ENCODE peak calls at places on chromosomes 2 and 18, in seven cellular contexts. K is astrocyte of the spinal cord, B is GM10248, F is GM12865, X is transverse colon, G is neural crest cell, R is brain microvascular endothelial cell. H is an unnamed sample.

GRCh38 chr2:236988690-236989639 is 96.7 kb upstream of the COPS8 start:
- DNase-seq in R (no peak), G (peak; percentile 12), K (no peak), F (no peak), B (no peak), X (peak; percentile 43), H (no peak)

GRCh38 chr2:171409436-171409971 is 24.3 kb downstream of the METTL8 start:
- DNase-seq in K (peak; percentile 40), F (no peak), G (no peak), X (no peak), B (no peak), R (no peak), H (no peak)

GRCh38 chr18:47191956-47192355 is 15.8 kb upstream of the IER3IP1 start:
- DNase-seq in F (no peak), X (no peak), R (peak; percentile 52), G (no peak), K (no peak), B (no peak), H (peak; percentile 39)

GRCh38 chr18:77223653-77224052 is 26.0 kb upstream of the GALR1 start:
- DNase-seq in K (peak; percentile 54), G (no peak), B (no peak), R (no peak), X (no peak), F (no peak), H (no peak)

GRCh38 chr2:118846667-118847446 is 591 bp downstream of the EN1 start:
- DNase-seq in F (no peak), K (no peak), G (no peak), R (no peak), B (no peak), X (no peak), H (no peak)

GRCh38 chr18:23857756-23858155 is 156.8 kb upstream of the TTC39C start:
- DNase-seq in B (no peak), R (peak; percentile 67), G (no peak), K (peak; percentile 29), X (no peak), F (no peak), H (peak; percentile 36)

GRCh38 chr18:49072940-49073339 is 122.2 kb upstream of the SMAD7 start:
- DNase-seq in K (no peak), G (no peak), R (no peak), X (no peak), F (no peak), B (no peak), H (no peak)

GRCh38 chr2:99404800-99405669 is 67.8 kb downstream of the EIF5B start:
- DNase-seq in X (no peak), K (no peak), B (no peak), G (no peak), F (no peak), R (no peak), H (no peak)

GRCh38 chr2:236871500-236872001 is 214.1 kb upstream of the COPS8 start:
- DNase-seq in K (peak; percentile 87), F (no peak), B (no peak), R (peak; percentile 87), X (peak; percentile 52), G (no peak), H (peak; percentile 96)

GRCh38 chr2:240432820-240433801 is 2.4 kb upstream of the GPC1 start:
- DNase-seq in R (no peak), F (no peak), X (peak; percentile 8), K (no peak), B (no peak), G (no peak), H (no peak)

GRCh38 chr2:230636684-230637271 is 75.9 kb upstream of the CAB39 start:
- DNase-seq in B (no peak), G (no peak), X (no peak), R (no peak), F (peak; percentile 50), K (no peak), H (no peak)

GRCh38 chr2:59540864-59541263 is 1012.6 kb downstream of the BCL11A start:
- DNase-seq in X (no peak), F (no peak), K (no peak), R (no peak), G (no peak), B (no peak), H (no peak)

GRCh38 chr18:28469946-28470345 is 293.0 kb upstream of the CDH2 start:
- DNase-seq in G (no peak), R (no peak), B (no peak), X (no peak), F (peak; percentile 26), K (no peak), H (no peak)

GRCh38 chr2:74886811-74887210 is 52.9 kb downstream of the HK2 start:
- DNase-seq in K (no peak), F (peak; percentile 20), G (no peak), R (no peak), X (no peak), B (no peak), H (peak; percentile 12)
- TF ChIP-seq CTCF in K (peak; percentile 11), F (no peak), G (no peak), R (peak; percentile 12), X (no peak), B (no peak), H (peak; percentile 41)

GRCh38 chr18:22694954-22695353 is 238.2 kb upstream of the RBBP8 start:
- DNase-seq in X (no peak), B (no peak), F (no peak), K (peak; percentile 96), R (peak; percentile 97), G (no peak), H (peak; percentile 95)
- TF ChIP-seq CTCF in X (no peak), B (no peak), F (no peak), K (no peak), R (no peak), G (no peak), H (no peak)

DNA sequence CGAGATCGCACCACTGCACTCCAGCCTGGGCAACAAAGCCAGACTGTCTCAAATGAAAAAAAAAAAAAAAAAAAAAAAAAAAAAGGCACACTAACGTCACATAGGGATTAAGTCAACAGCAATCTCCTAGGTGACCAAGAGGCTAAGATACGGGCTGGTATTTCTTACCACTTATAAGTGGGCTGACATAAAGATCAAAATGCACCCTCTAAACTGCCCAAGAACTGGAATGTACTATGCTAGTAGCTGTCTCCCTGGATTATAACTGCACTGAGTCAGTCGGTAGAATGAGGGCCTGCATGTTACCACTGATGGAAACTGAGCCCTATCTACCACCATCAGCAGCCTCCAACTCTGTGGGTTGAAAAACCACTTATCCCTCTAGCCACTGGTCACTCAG is 80.6 kb downstream of the KLF7 start:
- DNase-seq in F (no peak), X (no peak), B (no peak), G (no peak), K (no peak), R (no peak), H (no peak)
- TF ChIP-seq CTCF in F (no peak), X (no peak), B (no peak), G (no peak), K (no peak), R (no peak), H (no peak)

DNA sequence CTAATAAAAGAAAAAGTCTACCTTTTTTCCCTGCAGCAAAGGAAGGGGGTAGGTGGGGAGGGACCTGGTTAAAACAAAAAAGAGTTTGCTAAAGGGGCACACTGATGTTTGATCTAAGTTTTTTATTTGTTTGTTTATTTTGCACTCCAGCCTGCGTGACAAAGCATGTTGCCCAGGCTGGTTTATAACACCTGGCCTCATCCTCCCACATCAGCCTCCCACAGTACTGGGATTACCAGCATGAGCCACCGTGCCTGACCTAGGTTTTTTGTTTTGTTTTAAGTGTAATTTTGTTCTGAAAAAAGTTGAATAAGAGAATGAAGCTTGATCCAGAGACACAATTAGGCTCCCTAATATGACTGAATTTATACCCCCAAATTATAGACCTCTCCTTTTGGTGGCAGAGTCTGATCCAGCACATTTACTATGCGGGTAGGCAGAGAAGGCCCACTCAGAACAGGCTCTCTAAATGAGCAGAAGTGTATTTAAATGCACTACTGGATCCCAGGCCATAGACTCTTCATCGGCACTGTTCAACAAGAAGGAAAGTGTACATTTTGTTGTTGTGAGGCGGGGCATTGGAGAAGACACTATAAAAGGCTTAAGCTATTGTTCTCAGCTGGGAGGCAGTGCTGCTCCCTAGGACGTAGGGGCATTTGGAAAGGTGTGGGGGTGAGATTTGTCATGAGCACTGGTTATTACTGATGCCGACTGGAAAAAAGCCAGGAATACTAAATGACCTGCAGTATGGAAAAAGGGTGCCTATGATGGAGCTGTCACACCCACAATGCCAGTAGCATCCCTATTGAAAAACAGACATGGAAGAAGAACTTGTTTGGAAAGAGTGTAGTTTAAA is 32.4 kb downstream of the MRPS9 start:
- DNase-seq in X (no peak), R (no peak), G (no peak), F (no peak), B (no peak), K (no peak), H (no peak)
- TF ChIP-seq CTCF in X (no peak), R (no peak), G (no peak), F (no peak), B (no peak), K (no peak), H (no peak)

DNA sequence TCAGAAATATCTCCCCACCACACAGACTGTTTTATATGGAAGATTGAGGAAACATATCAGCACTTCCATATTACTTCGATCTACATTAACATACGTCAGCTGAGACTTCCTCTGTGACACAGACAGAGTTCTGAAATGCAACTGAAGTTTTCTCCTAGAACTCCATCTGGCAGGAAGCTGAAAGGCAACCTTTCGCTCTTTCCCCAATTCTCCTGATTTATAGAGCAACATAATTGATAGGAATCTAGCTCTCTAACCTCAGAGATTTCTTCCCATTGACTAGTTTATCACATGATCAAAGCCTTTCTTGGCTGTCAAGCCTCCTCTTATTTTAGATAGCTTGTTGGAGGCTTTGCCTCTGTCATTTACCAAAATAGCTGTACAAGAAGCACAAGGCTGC is 806.7 kb upstream of the CHAC2 start:
- DNase-seq in B (no peak), R (no peak), F (no peak), K (no peak), G (no peak), X (no peak), H (no peak)
- TF ChIP-seq CTCF in B (no peak), R (no peak), F (no peak), K (no peak), G (no peak), X (no peak), H (no peak)

DNA sequence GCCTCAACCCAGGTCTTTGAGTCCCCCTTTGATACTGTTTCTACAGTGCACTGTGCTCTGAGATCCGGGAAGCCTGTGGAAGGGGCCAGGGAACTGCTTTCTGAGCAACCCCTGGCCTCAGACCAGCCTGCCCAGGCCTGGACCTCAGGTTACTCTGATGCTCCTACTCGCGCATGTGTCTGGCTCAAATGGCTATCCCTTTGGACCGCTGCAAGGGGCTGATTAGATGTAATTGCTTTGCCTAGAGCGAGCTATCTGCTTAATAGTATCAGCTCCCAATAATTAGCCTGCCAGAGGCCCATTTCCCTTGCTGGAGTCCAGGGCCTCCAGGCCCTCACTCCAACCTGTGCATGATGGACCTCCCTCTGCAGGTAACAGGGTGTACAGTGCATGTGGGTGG is 7.2 kb upstream of the KCNK3 start:
- DNase-seq in F (no peak), B (no peak), G (no peak), X (no peak), K (no peak), R (no peak), H (no peak)
- TF ChIP-seq CTCF in F (no peak), B (no peak), G (no peak), X (no peak), K (no peak), R (no peak), H (no peak)

H was measured in HFFc6.